ENCODE peak calls at places on chromosomes 4 and X, in nine cellular contexts. One of them, this sample, is unnamed.

GRCh38 chrX:283115-283845 is 2.1 kb downstream of the PLCXD1 start:
- DNase-seq in suprapubic skin: peak; percentile 97
- DNase-seq in lung: peak; percentile 85
- DNase-seq in gastrocnemius medialis: peak; percentile 83
- DNase-seq in epithelial cell of esophagus: peak; percentile 91
- DNase-seq in brain microvascular endothelial cell: peak; percentile 89
- DNase-seq in WERI-Rb-1: peak; percentile 93
- DNase-seq in neural progenitor cell: peak; percentile 97
- DNase-seq in upper lobe of right lung: peak; percentile 91
- DNase-seq in this sample: peak; percentile 90

GRCh38 chr4:140003851-140004579 is 150.0 kb downstream of the MAML3 start:
- DNase-seq in gastrocnemius medialis: no peak
- DNase-seq in brain microvascular endothelial cell: no peak
- DNase-seq in suprapubic skin: no peak
- DNase-seq in neural progenitor cell: peak; percentile 25
- DNase-seq in epithelial cell of esophagus: no peak
- DNase-seq in WERI-Rb-1: no peak
- DNase-seq in upper lobe of right lung: no peak
- DNase-seq in lung: no peak
- DNase-seq in this sample: no peak

GRCh38 chrX:21781525-21781924 is 23.6 kb upstream of the SMPX start:
- DNase-seq in brain microvascular endothelial cell: no peak
- DNase-seq in WERI-Rb-1: no peak
- DNase-seq in neural progenitor cell: no peak
- DNase-seq in suprapubic skin: no peak
- DNase-seq in lung: no peak
- DNase-seq in gastrocnemius medialis: no peak
- DNase-seq in epithelial cell of esophagus: no peak
- DNase-seq in upper lobe of right lung: no peak
- DNase-seq in this sample: no peak

GRCh38 chr4:95541889-95542607 is 6.7 kb downstream of the UNC5C start:
- DNase-seq in lung: no peak
- DNase-seq in brain microvascular endothelial cell: no peak
- DNase-seq in gastrocnemius medialis: no peak
- DNase-seq in neural progenitor cell: no peak
- DNase-seq in WERI-Rb-1: no peak
- DNase-seq in upper lobe of right lung: no peak
- DNase-seq in suprapubic skin: no peak
- DNase-seq in epithelial cell of esophagus: no peak
- DNase-seq in this sample: no peak

GRCh38 chrX:153726286-153727107 is 1.8 kb downstream of the ABCD1 start:
- DNase-seq in WERI-Rb-1: peak; percentile 90
- DNase-seq in upper lobe of right lung: peak; percentile 82
- DNase-seq in lung: peak; percentile 60
- DNase-seq in gastrocnemius medialis: peak; percentile 83
- DNase-seq in neural progenitor cell: peak; percentile 84
- DNase-seq in epithelial cell of esophagus: no peak
- DNase-seq in brain microvascular endothelial cell: no peak
- DNase-seq in suprapubic skin: no peak
- DNase-seq in this sample: peak; percentile 52

GRCh38 chr4:10115657-10116624 is 658 bp downstream of the WDR1 start:
- DNase-seq in epithelial cell of esophagus: peak; percentile 69
- DNase-seq in lung: peak; percentile 66
- DNase-seq in WERI-Rb-1: peak; percentile 78
- DNase-seq in gastrocnemius medialis: peak; percentile 58
- DNase-seq in upper lobe of right lung: peak; percentile 85
- DNase-seq in suprapubic skin: no peak
- DNase-seq in brain microvascular endothelial cell: no peak
- DNase-seq in neural progenitor cell: peak; percentile 56
- DNase-seq in this sample: peak; percentile 54

GRCh38 chr4:849478-850175 is 23.7 kb upstream of the CPLX1 start:
- DNase-seq in neural progenitor cell: no peak
- DNase-seq in brain microvascular endothelial cell: no peak
- DNase-seq in upper lobe of right lung: peak; percentile 56
- DNase-seq in gastrocnemius medialis: no peak
- DNase-seq in suprapubic skin: no peak
- DNase-seq in lung: no peak
- DNase-seq in WERI-Rb-1: peak; percentile 62
- DNase-seq in epithelial cell of esophagus: no peak
- DNase-seq in this sample: no peak

GRCh38 chr4:86965019-86965976 is 30.5 kb downstream of the AFF1 start:
- DNase-seq in suprapubic skin: no peak
- DNase-seq in neural progenitor cell: peak; percentile 33
- DNase-seq in WERI-Rb-1: no peak
- DNase-seq in upper lobe of right lung: no peak
- DNase-seq in epithelial cell of esophagus: no peak
- DNase-seq in lung: no peak
- DNase-seq in gastrocnemius medialis: no peak
- DNase-seq in brain microvascular endothelial cell: no peak
- DNase-seq in this sample: no peak

GRCh38 chrX:154486052-154486395 is 391 bp downstream of the UBL4A start:
- DNase-seq in neural progenitor cell: no peak
- DNase-seq in brain microvascular endothelial cell: no peak
- DNase-seq in lung: no peak
- DNase-seq in gastrocnemius medialis: peak; percentile 43
- DNase-seq in suprapubic skin: no peak
- DNase-seq in upper lobe of right lung: peak; percentile 70
- DNase-seq in WERI-Rb-1: no peak
- DNase-seq in epithelial cell of esophagus: peak; percentile 16
- DNase-seq in this sample: peak; percentile 68

GRCh38 chrX:54921427-54922021 is 900 bp downstream of the TRO start:
- DNase-seq in gastrocnemius medialis: peak; percentile 37
- DNase-seq in brain microvascular endothelial cell: peak; percentile 50
- DNase-seq in epithelial cell of esophagus: peak; percentile 15
- DNase-seq in suprapubic skin: no peak
- DNase-seq in WERI-Rb-1: peak; percentile 64
- DNase-seq in neural progenitor cell: peak; percentile 92
- DNase-seq in upper lobe of right lung: peak; percentile 66
- DNase-seq in lung: no peak
- DNase-seq in this sample: peak; percentile 52

GRCh38 chr4:1250921-1251772 is 2.2 kb upstream of the CTBP1 start:
- DNase-seq in lung: no peak
- DNase-seq in WERI-Rb-1: no peak
- DNase-seq in suprapubic skin: peak; percentile 73
- DNase-seq in epithelial cell of esophagus: no peak
- DNase-seq in neural progenitor cell: no peak
- DNase-seq in brain microvascular endothelial cell: no peak
- DNase-seq in gastrocnemius medialis: no peak
- DNase-seq in upper lobe of right lung: no peak
- DNase-seq in this sample: peak; percentile 4

GRCh38 chrX:39667746-39668507 is 429.8 kb downstream of the BCOR start:
- DNase-seq in lung: no peak
- DNase-seq in suprapubic skin: no peak
- DNase-seq in brain microvascular endothelial cell: no peak
- DNase-seq in gastrocnemius medialis: no peak
- DNase-seq in upper lobe of right lung: no peak
- DNase-seq in neural progenitor cell: no peak
- DNase-seq in WERI-Rb-1: no peak
- DNase-seq in epithelial cell of esophagus: no peak
- DNase-seq in this sample: no peak

DNA sequence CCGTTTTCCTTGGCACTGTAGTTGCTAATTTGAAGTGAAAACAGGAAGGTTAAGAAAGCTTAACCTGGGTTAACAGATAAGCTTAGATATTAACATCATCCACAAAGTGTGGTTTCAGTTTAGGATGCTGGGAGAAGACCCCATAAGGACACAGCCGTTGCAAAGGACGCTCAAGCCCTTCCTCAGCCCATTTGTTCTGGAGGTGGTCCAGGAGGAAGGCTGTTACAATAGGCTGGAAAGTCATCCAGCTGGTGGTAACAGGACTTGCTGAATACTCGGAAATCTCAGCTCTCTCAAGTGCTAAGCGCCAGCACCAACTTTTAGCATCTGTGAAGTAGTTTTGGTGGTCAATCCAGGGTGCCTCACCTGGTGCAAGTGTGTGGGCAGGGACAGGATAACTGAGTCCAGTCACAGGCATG is 14.2 kb downstream of the CHST7 start:
- DNase-seq in WERI-Rb-1: no peak
- DNase-seq in brain microvascular endothelial cell: no peak
- DNase-seq in gastrocnemius medialis: no peak
- DNase-seq in lung: no peak
- DNase-seq in neural progenitor cell: no peak
- DNase-seq in suprapubic skin: no peak
- DNase-seq in upper lobe of right lung: no peak
- DNase-seq in epithelial cell of esophagus: no peak
- DNase-seq in this sample: no peak
- H3K4me3 ChIP-seq in WERI-Rb-1: no peak overlapping the region
- H3K4me3 ChIP-seq in brain microvascular endothelial cell: no peak overlapping the region
- H3K4me3 ChIP-seq in gastrocnemius medialis: no peak overlapping the region
- H3K4me3 ChIP-seq in lung: no peak overlapping the region
- H3K4me3 ChIP-seq in neural progenitor cell: no peak overlapping the region
- H3K4me3 ChIP-seq in suprapubic skin: no peak overlapping the region
- H3K4me3 ChIP-seq in upper lobe of right lung: no peak overlapping the region
- H3K4me3 ChIP-seq in epithelial cell of esophagus: no peak overlapping the region
- H3K4me3 ChIP-seq in this sample: no peak overlapping the region

GRCh38 chr4:183760326-183760725 is 101.2 kb downstream of the TRAPPC11 start:
- DNase-seq in neural progenitor cell: no peak
- DNase-seq in upper lobe of right lung: no peak
- DNase-seq in WERI-Rb-1: no peak
- DNase-seq in gastrocnemius medialis: no peak
- DNase-seq in brain microvascular endothelial cell: no peak
- DNase-seq in epithelial cell of esophagus: peak; percentile 40
- DNase-seq in suprapubic skin: no peak
- DNase-seq in lung: no peak
- DNase-seq in this sample: no peak

GRCh38 chr4:183757105-183757504 is 98.0 kb downstream of the TRAPPC11 start:
- DNase-seq in upper lobe of right lung: no peak
- DNase-seq in neural progenitor cell: no peak
- DNase-seq in lung: peak; percentile 44
- DNase-seq in gastrocnemius medialis: no peak
- DNase-seq in suprapubic skin: no peak
- DNase-seq in brain microvascular endothelial cell: no peak
- DNase-seq in epithelial cell of esophagus: peak; percentile 33
- DNase-seq in WERI-Rb-1: no peak
- DNase-seq in this sample: no peak

GRCh38 chr4:183758735-183759447 is 99.8 kb downstream of the TRAPPC11 start:
- DNase-seq in epithelial cell of esophagus: no peak
- DNase-seq in gastrocnemius medialis: no peak
- DNase-seq in neural progenitor cell: peak; percentile 25
- DNase-seq in lung: no peak
- DNase-seq in WERI-Rb-1: no peak
- DNase-seq in upper lobe of right lung: no peak
- DNase-seq in brain microvascular endothelial cell: no peak
- DNase-seq in suprapubic skin: no peak
- DNase-seq in this sample: no peak

GRCh38 chr4:183758006-183758734 is 99.1 kb downstream of the TRAPPC11 start:
- DNase-seq in lung: no peak
- DNase-seq in brain microvascular endothelial cell: no peak
- DNase-seq in suprapubic skin: no peak
- DNase-seq in upper lobe of right lung: no peak
- DNase-seq in epithelial cell of esophagus: no peak
- DNase-seq in neural progenitor cell: peak; percentile 37
- DNase-seq in gastrocnemius medialis: no peak
- DNase-seq in WERI-Rb-1: no peak
- DNase-seq in this sample: no peak
- TF ChIP-seq CTCF in lung: no peak
- TF ChIP-seq CTCF in brain microvascular endothelial cell: peak; percentile 57
- TF ChIP-seq CTCF in suprapubic skin: no peak
- TF ChIP-seq CTCF in upper lobe of right lung: peak; percentile 13
- TF ChIP-seq CTCF in epithelial cell of esophagus: peak; percentile 17
- TF ChIP-seq CTCF in neural progenitor cell: peak; percentile 55
- TF ChIP-seq CTCF in gastrocnemius medialis: no peak
- TF ChIP-seq CTCF in WERI-Rb-1: peak; percentile 41
- TF ChIP-seq CTCF in this sample: no peak

GRCh38 chrX:17376381-17377046 is 1.5 kb downstream of the NHS start:
- DNase-seq in gastrocnemius medialis: no peak
- DNase-seq in suprapubic skin: no peak
- DNase-seq in lung: no peak
- DNase-seq in neural progenitor cell: peak; percentile 20
- DNase-seq in brain microvascular endothelial cell: no peak
- DNase-seq in epithelial cell of esophagus: peak; percentile 29
- DNase-seq in WERI-Rb-1: no peak
- DNase-seq in upper lobe of right lung: no peak
- DNase-seq in this sample: peak; percentile 5

GRCh38 chrX:17374619-17375360 is at the start of gene NHS:
- DNase-seq in suprapubic skin: no peak
- DNase-seq in WERI-Rb-1: peak; percentile 49
- DNase-seq in gastrocnemius medialis: peak; percentile 20
- DNase-seq in neural progenitor cell: peak; percentile 90
- DNase-seq in upper lobe of right lung: peak; percentile 72
- DNase-seq in epithelial cell of esophagus: peak; percentile 87
- DNase-seq in lung: peak; percentile 41
- DNase-seq in brain microvascular endothelial cell: peak; percentile 56
- DNase-seq in this sample: peak; percentile 32

GRCh38 chrX:17377047-17377692 is 2.2 kb downstream of the NHS start:
- DNase-seq in suprapubic skin: no peak
- DNase-seq in upper lobe of right lung: peak; percentile 63
- DNase-seq in WERI-Rb-1: no peak
- DNase-seq in brain microvascular endothelial cell: no peak
- DNase-seq in epithelial cell of esophagus: peak; percentile 81
- DNase-seq in neural progenitor cell: peak; percentile 69
- DNase-seq in lung: no peak
- DNase-seq in gastrocnemius medialis: no peak
- DNase-seq in this sample: peak; percentile 3

GRCh38 chrX:17375361-17375630 is 296 bp downstream of the NHS start:
- DNase-seq in WERI-Rb-1: no peak
- DNase-seq in brain microvascular endothelial cell: no peak
- DNase-seq in suprapubic skin: no peak
- DNase-seq in lung: no peak
- DNase-seq in upper lobe of right lung: no peak
- DNase-seq in gastrocnemius medialis: no peak
- DNase-seq in epithelial cell of esophagus: peak; percentile 14
- DNase-seq in neural progenitor cell: no peak
- DNase-seq in this sample: no peak

GRCh38 chrX:17375631-17376380 is 806 bp downstream of the NHS start:
- DNase-seq in gastrocnemius medialis: no peak
- DNase-seq in WERI-Rb-1: no peak
- DNase-seq in brain microvascular endothelial cell: no peak
- DNase-seq in neural progenitor cell: peak; percentile 62
- DNase-seq in upper lobe of right lung: peak; percentile 64
- DNase-seq in epithelial cell of esophagus: peak; percentile 32
- DNase-seq in lung: no peak
- DNase-seq in suprapubic skin: no peak
- DNase-seq in this sample: peak; percentile 2
- H3K4me3 ChIP-seq in gastrocnemius medialis: peak overlapping the region; percentile 50
- H3K4me3 ChIP-seq in WERI-Rb-1: peak overlapping the region; percentile 9
- H3K4me3 ChIP-seq in brain microvascular endothelial cell: peak overlapping the region; percentile 66
- H3K4me3 ChIP-seq in neural progenitor cell: peak overlapping the region; percentile 64
- H3K4me3 ChIP-seq in upper lobe of right lung: peak overlapping the region; percentile 52
- H3K4me3 ChIP-seq in epithelial cell of esophagus: peak overlapping the region; percentile 62
- H3K4me3 ChIP-seq in lung: peak overlapping the region; percentile 24
- H3K4me3 ChIP-seq in suprapubic skin: peak overlapping the region; percentile 62
- H3K4me3 ChIP-seq in this sample: no peak overlapping the region

GRCh38 chr4:123125477-123125876 is 203.1 kb upstream of the NUDT6 start:
- DNase-seq in suprapubic skin: no peak
- DNase-seq in neural progenitor cell: no peak
- DNase-seq in lung: no peak
- DNase-seq in WERI-Rb-1: no peak
- DNase-seq in upper lobe of right lung: no peak
- DNase-seq in epithelial cell of esophagus: no peak
- DNase-seq in gastrocnemius medialis: no peak
- DNase-seq in brain microvascular endothelial cell: no peak
- DNase-seq in this sample: no peak

GRCh38 chr4:123127865-123128264 is 205.5 kb upstream of the NUDT6 start:
- DNase-seq in upper lobe of right lung: no peak
- DNase-seq in brain microvascular endothelial cell: no peak
- DNase-seq in lung: no peak
- DNase-seq in neural progenitor cell: no peak
- DNase-seq in suprapubic skin: no peak
- DNase-seq in gastrocnemius medialis: no peak
- DNase-seq in epithelial cell of esophagus: peak; percentile 79
- DNase-seq in WERI-Rb-1: no peak
- DNase-seq in this sample: no peak

GRCh38 chr4:123121241-123121907 is 199.0 kb upstream of the NUDT6 start:
- DNase-seq in lung: no peak
- DNase-seq in WERI-Rb-1: no peak
- DNase-seq in brain microvascular endothelial cell: peak; percentile 64
- DNase-seq in upper lobe of right lung: no peak
- DNase-seq in epithelial cell of esophagus: peak; percentile 80
- DNase-seq in suprapubic skin: no peak
- DNase-seq in neural progenitor cell: no peak
- DNase-seq in gastrocnemius medialis: no peak
- DNase-seq in this sample: no peak

GRCh38 chr4:123127218-123127617 is 204.8 kb upstream of the NUDT6 start:
- DNase-seq in lung: no peak
- DNase-seq in brain microvascular endothelial cell: no peak
- DNase-seq in neural progenitor cell: no peak
- DNase-seq in suprapubic skin: no peak
- DNase-seq in gastrocnemius medialis: no peak
- DNase-seq in upper lobe of right lung: no peak
- DNase-seq in WERI-Rb-1: no peak
- DNase-seq in epithelial cell of esophagus: peak; percentile 29
- DNase-seq in this sample: no peak
- TF ChIP-seq CTCF in lung: no peak
- TF ChIP-seq CTCF in brain microvascular endothelial cell: no peak
- TF ChIP-seq CTCF in neural progenitor cell: peak; percentile 38
- TF ChIP-seq CTCF in suprapubic skin: no peak
- TF ChIP-seq CTCF in gastrocnemius medialis: peak; percentile 35
- TF ChIP-seq CTCF in upper lobe of right lung: peak; percentile 40
- TF ChIP-seq CTCF in WERI-Rb-1: no peak
- TF ChIP-seq CTCF in epithelial cell of esophagus: no peak
- TF ChIP-seq CTCF in this sample: no peak